ENCODE peak calls at places on chromosomes 6 and 20, in ten cellular contexts. G, V, A, T, I, Y, H, D, W and F are unnamed samples.

GRCh38 chr20:31811796-31812728 is 7.1 kb upstream of the MYLK2 start:
- DNase-seq in G (peak), V (no peak), A (peak), T (no peak), I (no peak), Y (peak), H (peak), D (no peak), W (no peak), F (peak)

GRCh38 chr20:62592506-62593177 is 49.7 kb upstream of the SLCO4A1 start:
- DNase-seq in G (no peak), V (no peak), A (no peak), T (no peak), I (no peak), Y (no peak), H (no peak), D (no peak), W (no peak), F (no peak)

GRCh38 chr6:13711384-13711725 is 280 bp downstream of the RANBP9 start:
- DNase-seq in G (peak), V (no peak), A (peak), T (no peak), I (no peak), Y (no peak), H (peak), D (peak), W (no peak), F (no peak)

GRCh38 chr20:46647469-46647868 is 3.8 kb downstream of the SLC13A3 start:
- DNase-seq in G (no peak), V (no peak), A (no peak), T (no peak), I (peak), Y (no peak), H (no peak), D (no peak), W (no peak), F (no peak)

GRCh38 chr20:31705191-31705590 is 17.5 kb downstream of the BCL2L1 start:
- DNase-seq in G (no peak), V (no peak), A (no peak), T (no peak), I (no peak), Y (no peak), H (no peak), D (no peak), W (no peak), F (no peak)

GRCh38 chr6:75167426-75167825 is 38.4 kb downstream of the COL12A1 start:
- DNase-seq in G (no peak), V (no peak), A (no peak), T (no peak), I (no peak), Y (no peak), H (no peak), D (no peak), W (no peak), F (no peak)

GRCh38 chr20:53621482-53622246 is 28.0 kb upstream of the ZNF217 start:
- DNase-seq in G (peak), V (peak), A (peak), T (no peak), I (no peak), Y (peak), H (peak), D (no peak), W (peak), F (peak)

GRCh38 chr6:27312146-27312949 is at the start of gene POM121L2:
- DNase-seq in G (peak), V (peak), A (peak), T (peak), I (peak), Y (peak), H (peak), D (peak), W (peak), F (no peak)

GRCh38 chr6:22940571-22941290 is 371.4 kb downstream of the HDGFL1 start:
- DNase-seq in G (no peak), V (no peak), A (no peak), T (no peak), I (no peak), Y (no peak), H (no peak), D (no peak), W (no peak), F (no peak)

GRCh38 chr6:163405412-163406309 is 8.9 kb upstream of the QKI start:
- DNase-seq in G (peak), V (no peak), A (peak), T (no peak), I (no peak), Y (peak), H (peak), D (no peak), W (peak), F (no peak)

GRCh38 chr6:28311139-28311823 is 24.7 kb downstream of the ZSCAN31 start:
- DNase-seq in G (no peak), V (peak), A (peak), T (no peak), I (peak), Y (no peak), H (no peak), D (no peak), W (no peak), F (no peak)

GRCh38 chr6:80214436-80215022 is 108.1 kb downstream of the BCKDHB start:
- DNase-seq in G (peak), V (peak), A (peak), T (no peak), I (peak), Y (peak), H (peak), D (peak), W (no peak), F (peak)

GRCh38 chr6:39964094-39964493 is 29.8 kb upstream of the MOCS1 start:
- DNase-seq in G (no peak), V (no peak), A (no peak), T (no peak), I (no peak), Y (no peak), H (no peak), D (no peak), W (no peak), F (no peak)

GRCh38 chr6:155883741-155884140 is 428.1 kb upstream of the NOX3 start:
- DNase-seq in G (no peak), V (no peak), A (peak), T (no peak), I (no peak), Y (peak), H (peak), D (no peak), W (no peak), F (peak)

DNA sequence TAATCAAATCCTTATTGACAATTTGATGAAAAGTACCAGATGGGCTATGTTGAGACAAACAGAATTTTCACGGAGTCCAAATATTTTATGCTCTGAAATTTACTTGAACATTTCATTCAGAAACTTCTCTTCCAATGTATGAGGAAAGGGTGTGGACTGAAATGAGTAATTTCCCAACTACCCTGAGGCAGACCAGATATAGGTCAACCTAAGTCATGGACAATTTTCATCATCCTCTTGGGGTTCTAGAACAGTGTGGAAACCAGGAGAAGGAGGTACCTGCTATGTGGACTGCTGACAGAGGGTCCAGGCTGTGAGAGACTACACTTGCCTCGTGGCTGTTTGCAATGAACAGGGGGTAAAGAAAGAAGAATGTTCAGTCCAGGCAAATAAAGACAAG is 323.0 kb downstream of the ESR1 start:
- DNase-seq in G (no peak), V (no peak), A (peak), T (no peak), I (no peak), Y (no peak), H (no peak), D (no peak), W (no peak), F (no peak)
- H3K4me3 ChIP-seq in G (no peak), V (no peak), A (no peak), T (no peak), I (no peak), Y (no peak), H (peak), D (no peak), W (peak), F (no peak)

DNA sequence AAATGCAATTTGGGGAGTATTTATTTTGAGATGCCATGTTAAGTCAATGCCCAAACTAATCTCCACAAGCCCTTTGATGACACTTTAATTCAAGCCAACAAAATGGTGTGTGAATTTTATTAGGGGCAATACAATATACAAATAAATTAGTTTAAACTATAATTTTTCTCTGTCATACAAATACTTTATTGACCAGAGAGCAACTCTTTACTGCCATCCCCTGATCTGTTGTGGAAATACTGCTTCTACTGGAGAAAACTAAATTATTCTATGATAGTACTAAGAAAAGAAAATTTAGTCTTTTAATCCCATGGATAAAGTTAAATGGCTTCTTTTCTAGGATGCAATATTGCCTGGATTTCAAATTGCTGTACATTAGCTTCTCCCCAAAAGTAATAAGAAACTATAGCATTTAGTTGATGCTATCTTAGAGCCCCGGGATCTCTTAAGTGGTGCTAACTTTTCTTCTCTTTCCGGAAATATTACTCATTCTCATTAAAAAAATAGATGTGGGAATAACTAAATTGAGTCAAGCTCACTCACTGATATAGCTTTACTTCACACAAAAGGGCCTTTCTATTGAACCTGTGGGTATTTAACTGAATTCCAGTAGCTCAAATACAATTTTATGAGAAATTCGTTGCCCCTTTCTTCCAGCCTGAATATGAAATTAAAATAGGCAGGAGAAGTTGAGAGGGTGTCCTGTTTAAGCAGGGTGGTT is 49.2 kb downstream of the SMPDL3A start:
- DNase-seq in G (no peak), V (peak), A (peak), T (no peak), I (no peak), Y (peak), H (peak), D (no peak), W (no peak), F (no peak)
- TF ChIP-seq CTCF in G (no peak), V (peak), A (peak), T (peak), I (peak), Y (peak), H (peak), D (no peak), W (no peak), F (no peak)

GRCh38 chr6:84791233-84791632 is 26.8 kb upstream of the TBX18 start:
- DNase-seq in G (no peak), V (peak), A (peak), T (no peak), I (no peak), Y (peak), H (no peak), D (no peak), W (no peak), F (peak)
- H3K4me3 ChIP-seq in G (no peak), V (peak), A (no peak), T (no peak), I (no peak), Y (no peak), H (no peak), D (no peak), W (no peak), F (no peak)

DNA sequence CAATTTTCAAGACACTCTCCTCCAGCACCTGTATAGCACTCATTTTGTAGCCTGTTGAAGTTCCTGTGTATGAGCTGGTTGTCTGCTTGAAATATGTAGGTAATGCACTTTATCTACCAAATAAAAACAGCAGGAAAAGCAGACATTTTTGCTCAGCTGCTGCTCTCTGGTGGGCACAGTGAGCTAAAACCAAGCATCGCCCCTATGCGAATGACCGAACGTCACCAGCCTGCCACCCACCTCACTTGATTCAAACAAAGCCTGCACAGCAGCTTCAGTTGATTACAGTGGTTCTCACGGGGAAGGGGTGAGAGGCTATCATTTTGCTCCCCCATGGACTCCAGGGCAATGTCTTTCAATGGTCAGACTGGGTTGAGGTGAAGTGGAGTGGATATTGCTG is 185.7 kb downstream of the SASH1 start:
- DNase-seq in G (no peak), V (peak), A (peak), T (no peak), I (peak), Y (peak), H (peak), D (no peak), W (no peak), F (no peak)
- TF ChIP-seq CTCF in G (no peak), V (peak), A (peak), T (no peak), I (peak), Y (peak), H (peak), D (no peak), W (no peak), F (peak)

DNA sequence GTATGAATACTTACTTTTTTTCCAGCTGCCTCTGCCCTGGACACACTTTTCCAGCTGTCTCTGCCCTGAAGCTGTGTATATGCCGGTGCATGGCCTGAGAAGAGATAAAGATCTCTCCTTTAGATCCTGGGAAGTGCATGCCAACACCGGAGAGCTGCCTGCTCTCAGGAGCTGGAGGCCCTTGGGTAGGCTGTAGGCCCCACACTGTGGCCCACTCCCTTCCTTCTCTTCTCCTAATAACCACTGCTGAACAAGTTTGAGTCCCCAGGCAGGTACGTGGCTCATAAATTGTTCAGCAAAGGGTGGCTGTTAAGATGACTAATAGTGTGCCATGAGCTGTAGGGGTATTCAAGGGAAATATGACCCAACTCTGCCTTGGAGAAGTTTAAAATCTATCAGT is 102.5 kb downstream of the CD24 start:
- DNase-seq in G (no peak), V (no peak), A (no peak), T (no peak), I (no peak), Y (no peak), H (peak), D (no peak), W (no peak), F (no peak)
- H3K4me3 ChIP-seq in G (no peak), V (no peak), A (no peak), T (no peak), I (no peak), Y (no peak), H (no peak), D (no peak), W (no peak), F (no peak)

DNA sequence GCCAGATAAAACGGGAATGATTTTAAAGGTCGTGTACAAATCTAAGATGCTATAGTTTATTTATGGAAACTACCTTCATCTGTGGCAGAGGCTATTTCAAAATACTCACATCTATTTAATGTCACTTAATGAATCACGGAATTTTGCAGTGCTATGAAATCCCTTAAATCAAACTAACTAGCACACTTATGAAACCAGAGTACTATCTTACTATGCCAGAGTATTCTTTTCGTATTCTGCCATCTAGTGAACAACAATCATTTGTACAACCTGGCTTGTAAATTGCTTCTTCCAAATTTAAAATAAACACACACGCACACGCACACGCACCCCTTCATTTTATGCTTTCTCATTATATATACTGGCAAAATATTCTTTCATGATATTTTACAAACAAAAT is 78.0 kb upstream of the BMP5 start:
- DNase-seq in G (no peak), V (peak), A (peak), T (no peak), I (no peak), Y (peak), H (peak), D (no peak), W (no peak), F (no peak)
- TF ChIP-seq CTCF in G (no peak), V (peak), A (peak), T (no peak), I (peak), Y (peak), H (peak), D (no peak), W (no peak), F (peak)

DNA sequence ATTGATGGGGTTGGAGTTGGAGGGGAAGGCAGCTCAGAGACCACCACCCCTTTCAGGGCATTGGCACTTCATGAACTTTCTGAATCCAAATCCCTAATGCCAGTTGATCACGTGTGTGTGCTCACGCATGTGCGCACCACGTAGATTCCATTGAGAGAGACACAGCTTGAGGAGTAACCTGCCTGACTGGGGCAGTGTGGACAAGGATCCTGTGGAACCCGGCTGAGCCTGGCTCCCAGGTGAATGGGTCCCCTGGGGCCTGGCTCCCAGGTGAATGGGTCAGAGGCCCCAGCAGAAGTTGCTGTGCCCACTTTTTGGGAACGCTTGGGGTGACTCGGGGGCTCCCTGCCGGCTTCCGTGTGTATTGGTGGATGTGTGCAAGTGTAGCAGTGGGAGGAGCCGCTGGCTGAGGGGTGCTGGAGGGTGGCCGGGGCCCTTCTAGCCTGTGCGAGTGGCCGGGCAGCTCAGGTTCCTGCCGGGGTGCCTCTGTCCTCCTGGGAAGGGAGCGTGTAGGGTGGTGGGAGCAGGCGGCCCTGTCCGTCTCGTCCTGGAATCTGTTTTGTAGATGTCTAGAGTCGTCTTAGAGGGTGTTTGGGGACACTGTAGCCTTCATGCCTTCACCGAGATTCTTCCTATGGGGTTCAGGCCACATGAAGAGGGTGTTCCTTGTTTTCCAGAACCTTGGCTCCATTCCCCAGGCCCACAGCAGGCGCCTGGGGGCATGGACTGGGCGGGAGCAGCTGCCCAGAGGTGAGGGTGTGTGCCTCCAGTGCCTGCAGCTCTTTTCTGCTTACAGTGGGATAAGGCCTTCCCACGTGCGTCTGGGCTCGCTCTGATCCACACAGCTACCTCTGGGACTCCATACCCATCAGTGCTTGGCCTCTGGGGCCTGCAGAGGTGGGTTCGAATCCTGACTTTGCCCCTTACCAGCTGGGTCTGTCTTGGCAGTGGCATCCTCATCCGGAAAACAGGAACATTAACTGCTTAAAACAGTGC is 3.2 kb downstream of the RBM38 start:
- DNase-seq in G (no peak), V (no peak), A (no peak), T (no peak), I (no peak), Y (no peak), H (no peak), D (peak), W (peak), F (no peak)
- H3K4me3 ChIP-seq in G (no peak), V (no peak), A (no peak), T (no peak), I (no peak), Y (no peak), H (no peak), D (peak), W (peak), F (no peak)

GRCh38 chr6:20861479-20861878 is 327.2 kb downstream of the CDKAL1 start:
- DNase-seq in G (no peak), V (no peak), A (no peak), T (no peak), I (no peak), Y (no peak), H (no peak), D (no peak), W (no peak), F (no peak)

GRCh38 chr6:20870493-20870892 is 336.2 kb downstream of the CDKAL1 start:
- DNase-seq in G (no peak), V (no peak), A (no peak), T (no peak), I (no peak), Y (no peak), H (no peak), D (no peak), W (no peak), F (no peak)

GRCh38 chr6:20868397-20869185 is 334.3 kb downstream of the CDKAL1 start:
- DNase-seq in G (peak), V (no peak), A (no peak), T (no peak), I (peak), Y (no peak), H (no peak), D (no peak), W (peak), F (no peak)

GRCh38 chr6:20866940-20867630 is 332.8 kb downstream of the CDKAL1 start:
- DNase-seq in G (no peak), V (no peak), A (no peak), T (no peak), I (peak), Y (no peak), H (peak), D (no peak), W (no peak), F (no peak)

GRCh38 chr6:20866038-20866437 is 331.8 kb downstream of the CDKAL1 start:
- DNase-seq in G (no peak), V (no peak), A (no peak), T (no peak), I (no peak), Y (peak), H (no peak), D (no peak), W (no peak), F (no peak)
- TF ChIP-seq CTCF in G (no peak), V (no peak), A (no peak), T (no peak), I (no peak), Y (no peak), H (no peak), D (no peak), W (no peak), F (no peak)